ENCODE peak calls at places on chromosome 5, in eight cellular contexts. Q, S, I, V, K, P, T and L are unnamed samples.
A peak's percentile ranks its signal among the peaks of the same experiment; 100 is the strongest.

GRCh38 chr5:116495786-116496185 is 78.8 kb downstream of the SEMA6A start:
- DNase-seq in Q (no peak), S (no peak), I (no peak), V (no peak), K (no peak), P (no peak), T (no peak), L (no peak)

GRCh38 chr5:162956570-162956969 is 480.8 kb upstream of the CCNG1 start:
- DNase-seq in Q (no peak), S (no peak), I (no peak), V (no peak), K (no peak), P (no peak), T (no peak), L (no peak)

GRCh38 chr5:51684794-51685355 is 301.6 kb downstream of the ISL1 start:
- DNase-seq in Q (no peak), S (no peak), I (no peak), V (no peak), K (no peak), P (no peak), T (no peak), L (no peak)

GRCh38 chr5:68167195-68167651 is 48.3 kb upstream of the PIK3R1 start:
- DNase-seq in Q (no peak), S (no peak), I (no peak), V (no peak), K (no peak), P (no peak), T (no peak), L (no peak)

GRCh38 chr5:121949885-121950284 is 11.9 kb upstream of the SRFBP1 start:
- DNase-seq in Q (no peak), S (peak; percentile 16), I (no peak), V (no peak), K (peak; percentile 62), P (peak; percentile 39), T (peak; percentile 35), L (no peak)

GRCh38 chr5:74380193-74380592 is 260.3 kb downstream of the ENC1 start:
- DNase-seq in Q (no peak), S (no peak), I (no peak), V (no peak), K (no peak), P (no peak), T (no peak), L (no peak)

GRCh38 chr5:135473956-135474670 is 22.0 kb upstream of the TIFAB start:
- DNase-seq in Q (peak; percentile 71), S (no peak), I (no peak), V (no peak), K (no peak), P (no peak), T (no peak), L (no peak)

GRCh38 chr5:76714771-76715483 is 999 bp upstream of the F2R start:
- DNase-seq in Q (no peak), S (peak; percentile 27), I (peak; percentile 72), V (peak; percentile 32), K (no peak), P (no peak), T (no peak), L (no peak)

GRCh38 chr5:167458412-167458811 is 833.0 kb upstream of the WWC1 start:
- DNase-seq in Q (no peak), S (no peak), I (no peak), V (no peak), K (no peak), P (no peak), T (no peak), L (no peak)

GRCh38 chr5:34500236-34500836 is 155.8 kb upstream of the RAI14 start:
- DNase-seq in Q (no peak), S (no peak), I (no peak), V (no peak), K (no peak), P (no peak), T (no peak), L (no peak)

GRCh38 chr5:9619331-9620092 is 10.6 kb downstream of the TAS2R1 start:
- DNase-seq in Q (no peak), S (no peak), I (no peak), V (no peak), K (no peak), P (no peak), T (no peak), L (no peak)

GRCh38 chr5:112995764-112996618 is 19.4 kb downstream of the DCP2 start:
- DNase-seq in Q (no peak), S (peak; percentile 73), I (peak; percentile 88), V (peak; percentile 45), K (peak; percentile 68), P (peak; percentile 78), T (peak; percentile 44), L (peak; percentile 90)

GRCh38 chr5:3619584-3619983 is 24.0 kb downstream of the IRX1 start:
- DNase-seq in Q (no peak), S (no peak), I (no peak), V (no peak), K (no peak), P (no peak), T (no peak), L (no peak)

GRCh38 chr5:88555658-88556057 is 287.0 kb upstream of the TMEM161B start:
- DNase-seq in Q (no peak), S (no peak), I (peak; percentile 44), V (no peak), K (no peak), P (peak; percentile 29), T (no peak), L (no peak)

GRCh38 chr5:97980291-97980690 is 793.2 kb upstream of the RGMB start:
- DNase-seq in Q (no peak), S (no peak), I (no peak), V (no peak), K (no peak), P (no peak), T (no peak), L (no peak)

GRCh38 chr5:97991236-97991635 is 782.2 kb upstream of the RGMB start:
- DNase-seq in Q (no peak), S (no peak), I (no peak), V (no peak), K (no peak), P (no peak), T (no peak), L (no peak)

GRCh38 chr5:97986069-97986468 is 787.4 kb upstream of the RGMB start:
- DNase-seq in Q (no peak), S (no peak), I (no peak), V (no peak), K (peak; percentile 61), P (no peak), T (peak; percentile 47), L (no peak)
- TF ChIP-seq CTCF in Q (no peak), S (no peak), I (peak; percentile 37), V (no peak), K (peak; percentile 18), P (no peak), T (peak; percentile 8), L (no peak)

GRCh38 chr5:73027816-73028215 is 72.0 kb downstream of the FCHO2 start:
- DNase-seq in Q (no peak), S (no peak), I (no peak), V (no peak), K (no peak), P (no peak), T (no peak), L (no peak)

GRCh38 chr5:73030531-73030930 is 74.7 kb downstream of the FCHO2 start:
- DNase-seq in Q (no peak), S (no peak), I (no peak), V (no peak), K (no peak), P (no peak), T (no peak), L (no peak)

GRCh38 chr5:73030995-73031394 is 75.2 kb downstream of the FCHO2 start:
- DNase-seq in Q (no peak), S (no peak), I (no peak), V (no peak), K (peak; percentile 91), P (no peak), T (peak; percentile 84), L (no peak)

GRCh38 chr5:73028991-73029540 is 73.2 kb downstream of the FCHO2 start:
- DNase-seq in Q (no peak), S (no peak), I (no peak), V (no peak), K (peak; percentile 48), P (no peak), T (peak; percentile 12), L (no peak)

DNA sequence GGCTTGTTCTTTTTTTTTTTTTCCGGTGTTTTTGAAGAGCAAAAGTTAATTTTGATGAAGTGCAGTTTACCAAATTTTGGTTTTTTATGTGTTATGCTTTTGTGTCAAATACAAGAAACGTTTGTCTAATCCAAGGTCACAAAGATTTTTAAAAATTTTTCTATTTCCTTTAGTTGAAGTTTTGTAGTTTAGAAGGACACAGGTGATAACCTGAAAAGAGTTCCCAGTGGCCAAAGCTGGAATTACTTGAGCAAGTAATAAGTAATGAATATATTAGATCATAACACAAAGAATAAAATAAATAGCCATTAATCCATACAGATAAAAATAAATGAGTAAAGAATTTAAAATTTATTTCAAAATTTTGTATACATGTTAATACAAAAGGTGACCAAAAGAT is 71.5 kb downstream of the FCHO2 start:
- DNase-seq in Q (no peak), S (no peak), I (no peak), V (no peak), K (no peak), P (no peak), T (no peak), L (no peak)
- TF ChIP-seq CTCF in Q (no peak), S (no peak), I (no peak), V (no peak), K (peak; percentile 22), P (peak; percentile 57), T (no peak), L (no peak)

DNA sequence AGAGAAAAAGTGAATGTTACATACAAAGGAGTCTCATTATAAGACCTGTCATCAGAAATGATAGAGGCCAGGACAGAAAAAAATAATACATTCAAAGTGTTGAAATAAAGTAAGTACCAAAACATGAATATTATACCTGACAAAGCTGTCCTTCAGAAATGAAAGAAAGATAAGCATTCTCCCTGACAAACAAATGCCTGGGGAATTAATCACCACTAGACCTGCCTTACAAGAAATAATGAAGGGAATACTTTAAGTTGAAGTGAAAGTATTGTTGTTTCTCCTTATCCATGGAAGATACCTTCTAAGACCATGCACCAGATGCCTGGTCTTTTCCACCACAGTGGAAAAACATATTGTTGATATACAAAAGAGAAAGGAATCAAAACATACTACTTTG is 1605.2 kb upstream of the CDH6 start:
- DNase-seq in Q (no peak), S (no peak), I (no peak), V (no peak), K (no peak), P (no peak), T (no peak), L (no peak)
- TF ChIP-seq CTCF in Q (no peak), S (no peak), I (no peak), V (no peak), K (no peak), P (no peak), T (no peak), L (no peak)

GRCh38 chr5:78295035-78295961 is 800 bp upstream of the AP3B1 start:
- DNase-seq in Q (peak; percentile 80), S (peak; percentile 5), I (peak; percentile 78), V (peak; percentile 39), K (peak; percentile 15), P (no peak), T (no peak), L (no peak)

DNA sequence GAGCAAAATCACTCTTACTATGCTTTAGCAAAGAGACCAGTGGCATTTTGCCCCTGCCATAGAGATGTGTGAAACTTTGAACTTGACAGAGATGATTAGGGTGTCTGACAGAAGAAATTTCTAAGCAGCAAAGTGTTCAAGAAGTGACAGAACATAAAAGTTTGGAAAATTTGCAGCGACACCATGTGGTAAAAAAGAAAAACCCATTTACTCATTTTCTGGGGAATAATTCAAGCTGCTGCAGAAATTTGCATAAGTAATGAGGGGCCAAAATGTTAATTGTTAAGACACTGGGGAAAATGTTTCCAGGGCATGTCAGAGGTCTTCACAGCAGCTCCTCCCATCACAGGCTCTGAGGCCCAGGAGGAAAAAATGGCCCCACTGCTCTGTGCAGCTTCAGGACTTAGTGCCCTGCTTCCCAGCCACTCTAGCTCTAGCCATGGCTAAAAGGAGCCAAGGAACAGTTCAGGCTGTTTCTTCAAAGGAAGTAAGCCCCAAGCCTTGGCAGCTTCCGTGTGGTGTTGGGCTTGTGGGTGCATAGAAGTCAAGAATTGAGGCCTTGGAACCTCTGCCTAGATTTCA is 6.1 kb upstream of the AP3B1 start:
- DNase-seq in Q (no peak), S (no peak), I (no peak), V (no peak), K (peak; percentile 37), P (no peak), T (no peak), L (no peak)
- TF ChIP-seq CTCF in Q (no peak), S (peak; percentile 40), I (peak; percentile 19), V (peak; percentile 16), K (peak; percentile 48), P (peak; percentile 21), T (peak; percentile 42), L (no peak)